ENCODE peak calls at places on chromosomes 12 and 14, in four cellular contexts. D is HCT116, C is H1, T is K562. U is an unnamed sample.
A peak's percentile ranks its signal among the peaks of the same experiment; 100 is the strongest.

GRCh38 chr12:67909091-67909531 is 80.1 kb upstream of the IFNG-AS1 start:
- DNase-seq in D (no peak), C (no peak), T (no peak), U (no peak)

GRCh38 chr14:77088645-77089044 is 9.4 kb upstream of the CIPC start:
- DNase-seq in D (no peak), C (no peak), T (no peak), U (no peak)

GRCh38 chr12:2691340-2692111 is 103.2 kb upstream of the FKBP4 start:
- DNase-seq in D (peak; percentile 4), C (peak; percentile 81), T (no peak), U (no peak)

GRCh38 chr12:111101003-111101402 is 180.6 kb upstream of the MYL2 start:
- DNase-seq in D (no peak), C (no peak), T (no peak), U (no peak)

GRCh38 chr14:97625512-97625911 is 828.3 kb downstream of the VRK1 start:
- DNase-seq in D (no peak), C (no peak), T (no peak), U (no peak)

GRCh38 chr12:70052931-70053497 is 190.2 kb upstream of the CNOT2 start:
- DNase-seq in D (peak; percentile 75), C (no peak), T (peak; percentile 66), U (peak; percentile 84)

GRCh38 chr12:15688838-15689237 is 100.3 kb downstream of the EPS8 start:
- DNase-seq in D (no peak), C (no peak), T (no peak), U (no peak)

GRCh38 chr14:84987042-84987441 is 542.9 kb upstream of the FLRT2 start:
- DNase-seq in D (no peak), C (no peak), T (no peak), U (no peak)

GRCh38 chr14:51039285-51039684 is 55.6 kb downstream of the TRIM9 start:
- DNase-seq in D (no peak), C (no peak), T (no peak), U (no peak)

GRCh38 chr12:13843841-13844240 is 137.6 kb downstream of the GRIN2B start:
- DNase-seq in D (no peak), C (no peak), T (no peak), U (no peak)

GRCh38 chr12:48765753-48766162 is 23.1 kb downstream of the ADCY6 start:
- DNase-seq in D (no peak), C (no peak), T (no peak), U (no peak)

GRCh38 chr12:10652192-10652591 is 21.7 kb downstream of the STYK1 start:
- DNase-seq in D (no peak), C (no peak), T (no peak), U (no peak)

GRCh38 chr12:24904871-24905270 is 44.0 kb downstream of the BCAT1 start:
- DNase-seq in D (no peak), C (peak; percentile 29), T (no peak), U (no peak)
- TF ChIP-seq FOSL1 in D (no peak), C (no peak), T (no peak), U (no peak)

DNA sequence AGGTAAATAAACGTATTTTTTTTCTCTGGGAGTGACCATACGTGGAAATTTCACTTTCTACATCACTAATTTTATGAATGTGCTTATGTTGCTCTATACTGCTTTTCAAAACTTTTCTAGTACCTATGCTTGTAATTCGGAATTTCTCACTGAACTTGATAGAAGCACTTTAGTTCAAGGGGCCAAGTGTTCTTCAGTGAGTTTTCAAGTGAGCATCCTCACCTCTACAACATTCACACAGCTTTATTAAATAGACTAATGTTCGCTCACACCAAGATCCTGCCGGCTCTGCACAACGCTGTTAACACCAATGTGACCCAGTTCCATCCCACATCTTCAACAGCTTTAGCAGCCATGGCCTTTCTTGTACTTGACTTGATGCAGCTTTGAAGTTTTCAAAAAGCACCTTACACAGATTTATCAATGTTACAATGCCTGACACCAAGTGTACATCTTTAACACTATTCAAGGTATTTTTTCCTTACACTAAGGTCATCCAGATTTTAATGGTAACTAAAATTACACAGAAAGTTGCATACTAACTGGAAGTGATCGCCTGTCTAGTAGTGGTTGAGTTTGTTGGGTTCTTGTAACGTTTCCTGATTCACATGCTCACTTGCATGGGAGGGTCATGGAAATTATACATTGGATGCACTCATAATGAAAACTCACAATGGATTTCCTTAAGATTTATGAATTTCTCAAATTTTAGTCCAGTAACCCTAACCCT is 4.5 kb downstream of the UBC start:
- DNase-seq in D (no peak), C (no peak), T (no peak), U (no peak)
- TF ChIP-seq FOSL1 in D (no peak), C (no peak), T (no peak), U (no peak)

GRCh38 chr12:123853401-123854070 is 91.4 kb downstream of the DNAH10 start:
- DNase-seq in D (no peak), C (no peak), T (no peak), U (no peak)
- TF ChIP-seq FOSL1 in D (no peak), C (no peak), T (no peak), U (no peak)

DNA sequence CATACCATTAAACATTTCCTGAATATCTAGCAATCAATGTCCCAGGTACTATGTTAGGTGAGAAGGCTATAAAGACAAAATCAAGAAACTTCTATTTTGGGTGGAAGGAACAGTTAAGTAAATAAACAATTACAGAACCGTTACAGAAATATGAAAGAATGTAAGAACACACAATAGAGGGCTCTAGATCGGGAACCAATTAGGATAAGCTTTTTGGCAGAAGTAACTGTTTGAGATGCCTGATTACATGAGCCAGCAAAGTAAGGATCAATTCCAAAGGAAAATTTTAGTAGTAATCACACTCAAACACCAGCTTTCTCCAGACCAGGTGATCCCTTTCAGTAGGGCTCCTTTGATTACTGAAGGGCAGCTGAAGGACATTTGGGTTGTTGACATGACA is 33.9 kb downstream of the PPP1R12A start:
- DNase-seq in D (no peak), C (no peak), T (no peak), U (no peak)
- TF ChIP-seq FOSL1 in D (no peak), C (no peak), T (no peak), U (no peak)

GRCh38 chr14:72679591-72680151 is 214.2 kb downstream of the DPF3 start:
- DNase-seq in D (no peak), C (no peak), T (no peak), U (no peak)
- TF ChIP-seq FOSL1 in D (no peak), C (no peak), T (no peak), U (no peak)